ENCODE peak calls at places on chromosome 13, in six cellular contexts. P, C, Y, W, L and Z are unnamed samples.

GRCh38 chr13:35411059-35411744 is 65.3 kb downstream of the MAB21L1 start:
- DNase-seq in W (no peak), P (no peak), Y (no peak), C (no peak), L (no peak), Z (no peak)

GRCh38 chr13:60043262-60043661 is 120.5 kb downstream of the DIAPH3 start:
- DNase-seq in L (no peak), P (no peak), C (no peak), Y (no peak), W (no peak), Z (no peak)

GRCh38 chr13:46810440-46810839 is 13.5 kb upstream of the ESD start:
- DNase-seq in W (no peak), Y (no peak), P (no peak), L (no peak), C (no peak), Z (no peak)

GRCh38 chr13:99983401-99984133 is 2.0 kb downstream of the ZIC2 start:
- DNase-seq in P (no peak), W (no peak), L (no peak), C (no peak), Y (no peak), Z (peak; percentile 87)

GRCh38 chr13:38767506-38768265 is 80.8 kb downstream of the FREM2 start:
- DNase-seq in P (no peak), L (no peak), C (no peak), Y (no peak), W (no peak), Z (no peak)

GRCh38 chr13:99694251-99694650 is 193.0 kb downstream of the TM9SF2 start:
- DNase-seq in L (no peak), Y (no peak), C (no peak), W (no peak), P (no peak), Z (no peak)

GRCh38 chr13:49298903-49299605 is 51.3 kb downstream of the CDADC1 start:
- DNase-seq in Y (no peak), W (peak; percentile 95), C (no peak), P (no peak), L (no peak), Z (no peak)

GRCh38 chr13:52850396-52851152 is 2.1 kb upstream of the PCDH8 start:
- DNase-seq in C (peak; percentile 20), L (no peak), Y (no peak), W (peak; percentile 25), P (peak; percentile 46), Z (peak; percentile 71)

GRCh38 chr13:111034811-111035210 is 80.3 kb upstream of the ARHGEF7 start:
- DNase-seq in P (no peak), Y (no peak), L (no peak), W (no peak), C (no peak), Z (no peak)

GRCh38 chr13:79522583-79522982 is 41.6 kb downstream of the NDFIP2 start:
- DNase-seq in P (no peak), C (peak; percentile 44), L (no peak), Y (peak; percentile 69), W (no peak), Z (peak; percentile 59)

GRCh38 chr13:30091035-30091434 is 216.3 kb downstream of the KATNAL1 start:
- DNase-seq in L (no peak), C (no peak), P (no peak), W (no peak), Y (no peak), Z (no peak)

GRCh38 chr13:106152047-106152446 is 383.4 kb downstream of the EFNB2 start:
- DNase-seq in W (no peak), L (no peak), Y (no peak), C (no peak), P (no peak), Z (no peak)

GRCh38 chr13:99320693-99321481 is 13.7 kb upstream of the GPR183 start:
- DNase-seq in L (no peak), P (peak; percentile 42), Y (no peak), W (no peak), C (peak; percentile 93), Z (peak; percentile 73)

GRCh38 chr13:60001892-60002291 is 161.8 kb downstream of the DIAPH3 start:
- DNase-seq in W (no peak), C (no peak), Y (no peak), L (no peak), P (no peak), Z (no peak)

GRCh38 chr13:99331881-99332293 is 24.7 kb upstream of the GPR183 start:
- DNase-seq in Y (peak; percentile 79), C (no peak), W (no peak), L (no peak), P (no peak), Z (no peak)

GRCh38 chr13:102877285-102877684 is 31.5 kb downstream of the ERCC5 start:
- DNase-seq in Y (no peak), C (no peak), P (no peak), L (no peak), W (peak; percentile 53), Z (peak; percentile 26)

GRCh38 chr13:94825507-94825906 is 113.2 kb upstream of the SOX21 start:
- DNase-seq in L (no peak), W (no peak), Y (no peak), P (no peak), C (no peak), Z (no peak)

GRCh38 chr13:102903659-102904407 is 58.0 kb downstream of the ERCC5 start:
- DNase-seq in L (peak; percentile 22), C (peak; percentile 43), W (no peak), P (peak; percentile 17), Y (no peak), Z (peak; percentile 30)

GRCh38 chr13:77637583-77637982 is 59.9 kb upstream of the SLAIN1 start:
- DNase-seq in L (no peak), P (no peak), C (no peak), Y (no peak), W (no peak), Z (no peak)

DNA sequence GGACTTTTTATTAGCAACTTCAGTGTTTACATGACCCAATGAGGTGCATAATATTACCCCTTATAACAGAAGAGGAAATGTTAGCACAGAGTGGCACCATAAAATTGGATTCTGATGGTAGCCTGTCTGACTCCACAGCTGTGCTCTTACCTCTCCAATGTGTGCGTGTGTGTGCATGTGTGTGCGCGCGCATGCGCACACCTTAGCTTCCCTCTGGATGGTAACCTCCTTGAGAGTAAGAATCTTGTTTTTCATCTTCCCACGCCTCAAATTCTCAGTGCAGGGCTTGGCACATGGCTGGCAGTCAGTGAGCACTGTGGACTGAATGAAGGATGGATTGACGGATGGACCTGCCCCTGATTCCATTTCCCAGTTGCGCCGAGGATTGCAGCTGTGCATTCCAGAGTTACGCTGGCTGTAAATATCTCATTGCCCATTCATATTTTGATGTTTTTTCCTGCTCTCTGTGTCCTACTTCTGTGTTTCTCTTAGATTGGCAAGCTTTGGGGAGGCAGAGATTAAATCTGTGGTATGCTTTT is 99.2 kb upstream of the WASF3 start:
- DNase-seq in W (no peak), P (no peak), Y (no peak), C (no peak), L (no peak), Z (no peak)
- TF ChIP-seq MYC in W (no peak), P (no peak), Y (no peak), C (no peak), L (no peak), Z (no peak)

DNA sequence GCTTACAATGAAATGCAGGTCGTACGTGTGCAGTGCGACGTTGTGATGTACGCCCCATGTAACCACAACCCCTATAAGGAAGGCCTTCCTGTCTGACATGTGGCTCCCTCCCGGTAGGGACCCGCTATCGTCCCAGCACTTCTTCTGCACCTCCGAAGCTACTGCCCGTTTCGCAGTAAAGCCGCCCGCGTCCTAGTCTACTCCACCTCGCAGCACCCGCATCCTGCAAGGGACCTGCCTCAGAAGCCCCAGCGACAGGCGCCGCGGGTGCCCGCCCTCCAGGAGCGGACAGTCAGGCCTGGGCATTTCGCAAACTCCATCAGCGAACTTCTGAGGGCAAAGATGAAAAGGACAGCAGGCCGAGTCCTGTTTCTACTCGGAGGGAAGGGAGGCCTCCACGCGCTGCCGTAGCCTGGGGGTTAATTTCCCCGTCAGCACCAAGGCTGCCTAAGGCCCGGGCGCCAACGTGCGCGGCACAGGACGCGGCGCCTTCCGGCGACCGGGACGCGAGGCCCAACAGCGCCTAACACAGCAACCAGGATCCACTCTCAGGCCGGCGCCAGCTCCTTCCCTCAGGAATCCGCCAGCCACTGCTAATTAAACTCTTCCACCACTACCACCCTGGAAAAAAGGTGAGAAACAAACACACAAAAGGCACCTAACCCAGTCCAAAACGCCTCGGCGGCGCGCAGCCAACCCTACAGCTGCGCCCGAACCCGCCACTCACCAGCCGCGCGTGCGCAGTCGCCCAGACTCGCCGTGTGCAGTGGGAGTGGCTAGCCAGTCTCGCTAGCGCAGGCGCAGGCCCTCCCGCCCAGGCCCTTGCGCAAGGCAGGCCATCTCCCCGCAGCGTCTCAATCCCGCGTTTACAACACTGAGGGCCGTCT is at the start of gene EEF1AKMT1:
- DNase-seq in C (peak; percentile 91), P (peak; percentile 93), W (peak; percentile 81), L (peak; percentile 85), Y (peak; percentile 79), Z (peak; percentile 97)
- TF ChIP-seq POLR2A in C (peak; percentile 56), P (peak; percentile 82), W (peak; percentile 95), L (peak; percentile 93), Y (peak; percentile 85), Z (peak; percentile 99)

GRCh38 chr13:65292488-65292901 is 1937.6 kb downstream of the PCDH9 start:
- DNase-seq in C (peak; percentile 32), W (no peak), P (peak; percentile 29), L (no peak), Y (no peak), Z (no peak)
- TF ChIP-seq MYC in C (no peak), W (no peak), P (no peak), L (no peak), Y (no peak), Z (no peak)

DNA sequence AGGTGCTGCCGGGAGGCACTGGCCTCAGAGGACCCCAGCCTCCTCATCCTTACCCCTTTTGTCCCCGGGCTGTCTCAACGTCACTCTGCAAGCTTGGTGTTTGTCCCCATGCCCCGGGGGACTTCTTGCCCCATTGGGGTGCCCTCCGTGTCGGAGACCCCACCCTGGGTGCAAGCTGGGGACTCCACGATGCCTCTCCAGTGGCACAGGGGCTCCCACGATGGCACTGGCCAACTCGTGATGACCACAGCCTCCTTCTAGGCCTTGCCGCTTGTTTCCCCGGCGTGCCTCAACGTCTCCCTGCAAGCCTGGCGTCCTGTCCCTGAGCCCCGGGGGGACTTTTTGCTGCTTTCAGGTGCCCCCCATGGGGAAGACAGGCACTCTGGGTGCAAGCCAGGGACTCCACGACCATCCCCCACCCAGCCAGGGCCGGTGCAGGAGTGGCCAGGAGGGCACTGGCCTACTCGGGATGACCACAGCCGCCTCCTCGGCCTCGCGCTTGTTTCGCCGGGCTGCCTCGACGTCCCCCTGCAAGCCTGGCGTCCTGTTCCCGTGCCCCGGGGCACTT is 237.0 kb downstream of the TUBA3C start:
- DNase-seq in P (no peak), L (no peak), C (no peak), Y (no peak), W (no peak), Z (no peak)
- TF ChIP-seq POLR2A in P (no peak), L (no peak), C (no peak), Y (no peak), W (no peak), Z (no peak)

GRCh38 chr13:40064723-40065122 is 409.3 kb downstream of the COG6 start:
- DNase-seq in W (no peak), Y (no peak), P (peak; percentile 25), C (peak; percentile 57), L (no peak), Z (peak; percentile 19)
- TF ChIP-seq MYC in W (no peak), Y (no peak), P (no peak), C (no peak), L (no peak), Z (no peak)